ENCODE peak calls at places on chromosomes 5 and 9, in eight cellular contexts. T is T-helper 1 cell; Q is HFFc6; U is activated CD4-positive, alpha-beta memory T cell treated with anti-CD3 and anti-CD28 coated beads for 36 hours; K is activated CD4-positive, CD25-positive, alpha-beta regulatory T cell treated with anti-CD3 and anti-CD28 coated beads, Interleukin-2, amount 50 U/mL, for 16 hours; X is CD4-positive, alpha-beta memory T cell; V is fibroblast of the aortic adventitia; D is mammary epithelial cell. R is an unnamed sample.

GRCh38 chr5:96159076-96159475 is 197.4 kb upstream of the ELL2 start:
- DNase-seq in T (no peak), Q (no peak), U (no peak), K (no peak), X (no peak), V (no peak), D (no peak), R (no peak)

GRCh38 chr9:68493953-68494541 is 46.6 kb downstream of the TMEM252 start:
- DNase-seq in T (no peak), Q (no peak), U (no peak), K (no peak), X (no peak), V (no peak), D (no peak), R (no peak)

GRCh38 chr5:67100301-67100700 is 96.3 kb downstream of the CD180 start:
- DNase-seq in T (no peak), Q (no peak), U (peak; percentile 72), K (no peak), X (no peak), V (no peak), D (no peak), R (no peak)

GRCh38 chr9:99140685-99141314 is 35.9 kb downstream of the TGFBR1 start:
- DNase-seq in T (peak; percentile 36), Q (peak; percentile 42), U (peak; percentile 51), K (peak; percentile 6), X (peak; percentile 53), V (peak; percentile 83), D (peak; percentile 16), R (peak; percentile 67)

GRCh38 chr9:87122947-87123685 is 175.8 kb upstream of the GAS1 start:
- DNase-seq in T (no peak), Q (peak; percentile 72), U (peak; percentile 11), K (no peak), X (no peak), V (peak; percentile 82), D (peak; percentile 91), R (no peak)

GRCh38 chr5:144017631-144018030 is 152.8 kb downstream of the YIPF5 start:
- DNase-seq in T (no peak), Q (no peak), U (no peak), K (no peak), X (no peak), V (peak; percentile 43), D (no peak), R (no peak)

GRCh38 chr9:119164716-119165115 is 204.5 kb downstream of the BRINP1 start:
- DNase-seq in T (no peak), Q (no peak), U (no peak), K (no peak), X (no peak), V (no peak), D (peak; percentile 4), R (no peak)

GRCh38 chr9:34663296-34663590 is 786 bp upstream of the CCL27 start:
- DNase-seq in T (no peak), Q (no peak), U (no peak), K (no peak), X (peak; percentile 60), V (no peak), D (peak; percentile 44), R (peak; percentile 33)

GRCh38 chr5:103894882-103895281 is 332.3 kb upstream of the NUDT12 start:
- DNase-seq in T (no peak), Q (no peak), U (no peak), K (no peak), X (no peak), V (no peak), D (no peak), R (no peak)

GRCh38 chr9:130465383-130466096 is 20.8 kb downstream of the ASS1 start:
- DNase-seq in T (no peak), Q (no peak), U (no peak), K (no peak), X (no peak), V (no peak), D (no peak), R (no peak)

GRCh38 chr9:133122935-133123611 is 2.0 kb upstream of the RALGDS start:
- DNase-seq in T (no peak), Q (no peak), U (no peak), K (no peak), X (no peak), V (no peak), D (no peak), R (no peak)

GRCh38 chr5:42894057-42894456 is 82.4 kb upstream of the SELENOP start:
- DNase-seq in T (no peak), Q (no peak), U (no peak), K (no peak), X (no peak), V (no peak), D (no peak), R (no peak)

GRCh38 chr9:97564291-97565175 is 63.1 kb downstream of the TMOD1 start:
- DNase-seq in T (no peak), Q (peak; percentile 67), U (no peak), K (no peak), X (no peak), V (peak; percentile 83), D (peak; percentile 42), R (no peak)

GRCh38 chr9:23229764-23230434 is 596.1 kb downstream of the ELAVL2 start:
- DNase-seq in T (no peak), Q (no peak), U (no peak), K (no peak), X (no peak), V (no peak), D (no peak), R (no peak)

GRCh38 chr5:144333336-144333920 is 162.8 kb downstream of the KCTD16 start:
- DNase-seq in T (no peak), Q (no peak), U (no peak), K (no peak), X (no peak), V (peak; percentile 16), D (peak; percentile 84), R (no peak)

GRCh38 chr9:1233568-1233967 is 183.4 kb downstream of the DMRT2 start:
- DNase-seq in T (no peak), Q (no peak), U (no peak), K (no peak), X (no peak), V (peak; percentile 31), D (no peak), R (no peak)

GRCh38 chr5:131488463-131488862 is 146.6 kb downstream of the RAPGEF6 start:
- DNase-seq in T (no peak), Q (no peak), U (no peak), K (no peak), X (no peak), V (peak; percentile 58), D (no peak), R (no peak)

GRCh38 chr5:60377826-60378225 is 322.1 kb downstream of the DEPDC1B start:
- DNase-seq in T (no peak), Q (no peak), U (no peak), K (no peak), X (no peak), V (peak; percentile 47), D (no peak), R (no peak)

GRCh38 chr9:129755151-129755550 is 2.3 kb upstream of the PTGES start:
- DNase-seq in T (no peak), Q (no peak), U (no peak), K (no peak), X (no peak), V (no peak), D (no peak), R (no peak)

GRCh38 chr9:5652810-5653209 is 23.9 kb downstream of the RIC1 start:
- DNase-seq in T (no peak), Q (no peak), U (no peak), K (no peak), X (no peak), V (peak; percentile 16), D (no peak), R (no peak)

GRCh38 chr5:5293029-5293428 is 129.4 kb upstream of the ICE1 start:
- DNase-seq in T (no peak), Q (no peak), U (no peak), K (no peak), X (no peak), V (no peak), D (no peak), R (no peak)

GRCh38 chr9:115786321-115786720 is 367.3 kb upstream of the PAPPA start:
- DNase-seq in T (no peak), Q (no peak), U (no peak), K (no peak), X (no peak), V (peak; percentile 76), D (peak; percentile 7), R (no peak)

GRCh38 chr5:56185777-56186311 is 47.3 kb downstream of the ANKRD55 start:
- DNase-seq in T (no peak), Q (no peak), U (no peak), K (no peak), X (no peak), V (no peak), D (no peak), R (no peak)

GRCh38 chr9:115930472-115930871 is 223.1 kb upstream of the PAPPA start:
- DNase-seq in T (no peak), Q (no peak), U (no peak), K (no peak), X (no peak), V (peak; percentile 39), D (no peak), R (no peak)